ENCODE peak calls at places on chromosomes 3 and 15, in ten cellular contexts. U, K, W, V, P, S, E, J, G and D are unnamed samples.

GRCh38 chr3:156787926-156788663 is 38.1 kb upstream of the LEKR1 start:
- DNase-seq in G (peak), P (peak), J (no peak), V (no peak), K (no peak), W (peak), U (peak), S (peak), E (peak), D (no peak)

GRCh38 chr3:55267206-55267930 is 219.7 kb downstream of the WNT5A start:
- DNase-seq in J (no peak), U (no peak), W (no peak), S (no peak), G (no peak), K (no peak), P (no peak), E (no peak), V (no peak), D (no peak)

GRCh38 chr3:90052425-90052950 is 945.1 kb downstream of the EPHA3 start:
- DNase-seq in S (no peak), K (no peak), E (no peak), G (no peak), W (no peak), V (no peak), J (no peak), U (no peak), P (no peak), D (no peak)

GRCh38 chr15:68220967-68221366 is 8.6 kb downstream of the CLN6 start:
- DNase-seq in E (peak), P (no peak), V (no peak), K (no peak), J (no peak), S (no peak), U (no peak), G (no peak), W (no peak), D (no peak)

GRCh38 chr15:71782447-71783165 is 27.7 kb upstream of the NR2E3 start:
- DNase-seq in U (no peak), P (no peak), K (no peak), G (no peak), W (no peak), J (no peak), S (no peak), V (no peak), E (no peak), D (no peak)

GRCh38 chr3:62109534-62109933 is 263.8 kb downstream of the FEZF2 start:
- DNase-seq in S (no peak), V (peak), U (peak), W (peak), K (peak), E (peak), P (peak), G (peak), J (no peak), D (no peak)

GRCh38 chr15:64582202-64582601 is 121.8 kb downstream of the ZNF609 start:
- DNase-seq in E (no peak), J (no peak), K (no peak), U (peak), W (no peak), V (no peak), P (no peak), S (no peak), G (no peak), D (no peak)

GRCh38 chr3:30819067-30819798 is 75.2 kb downstream of the GADL1 start:
- DNase-seq in U (no peak), V (no peak), S (no peak), J (no peak), G (no peak), W (no peak), E (no peak), K (no peak), P (no peak), D (no peak)

GRCh38 chr15:66515901-66516322 is 10.8 kb downstream of the ZWILCH start:
- DNase-seq in J (no peak), V (no peak), P (peak), E (no peak), W (no peak), U (no peak), K (no peak), G (no peak), S (no peak), D (no peak)

GRCh38 chr3:59084598-59084997 is 34.8 kb upstream of the CFAP20DC start:
- DNase-seq in S (no peak), W (no peak), K (no peak), E (no peak), P (no peak), J (no peak), U (peak), V (no peak), G (no peak), D (no peak)

GRCh38 chr15:39362832-39363561 is 217.9 kb upstream of the THBS1 start:
- DNase-seq in K (peak), P (no peak), S (no peak), V (no peak), J (no peak), E (no peak), G (peak), U (no peak), W (peak), D (no peak)

GRCh38 chr3:98918586-98918985 is 17.1 kb upstream of the DCBLD2 start:
- DNase-seq in P (no peak), K (no peak), S (no peak), G (no peak), E (no peak), V (no peak), U (no peak), W (no peak), J (no peak), D (no peak)

GRCh38 chr15:72562878-72563277 is 88.7 kb downstream of the ARIH1 start:
- DNase-seq in V (no peak), K (no peak), G (no peak), J (no peak), W (no peak), P (no peak), E (no peak), S (no peak), U (no peak), D (no peak)

GRCh38 chr3:14489641-14490040 is 50.5 kb downstream of the GRIP2 start:
- DNase-seq in G (no peak), J (no peak), V (no peak), W (no peak), P (no peak), U (no peak), S (no peak), K (no peak), E (no peak), D (no peak)

GRCh38 chr3:129593230-129593594 is 13.3 kb downstream of the PLXND1 start:
- DNase-seq in U (no peak), G (no peak), V (no peak), S (no peak), E (no peak), K (no peak), J (no peak), W (no peak), P (no peak), D (no peak)

GRCh38 chr15:80160570-80161156 is 7.9 kb downstream of the FAH start:
- DNase-seq in K (peak), W (peak), G (peak), U (peak), V (no peak), J (peak), P (peak), E (peak), S (peak), D (peak)

GRCh38 chr3:175606650-175607318 is 747.6 kb downstream of the NAALADL2 start:
- DNase-seq in G (no peak), U (peak), W (no peak), V (no peak), E (no peak), S (no peak), P (no peak), K (no peak), J (no peak), D (no peak)

GRCh38 chr3:159620873-159621272 is 367.8 kb upstream of the IL12A start:
- DNase-seq in W (peak), U (peak), K (no peak), S (no peak), J (no peak), G (no peak), E (no peak), V (no peak), P (peak), D (no peak)

GRCh38 chr3:57164606-57165573 is at the start of gene IL17RD:
- DNase-seq in K (peak), V (peak), U (peak), J (peak), G (no peak), S (peak), P (peak), E (peak), W (peak), D (peak)

GRCh38 chr3:133674290-133674912 is 12.7 kb upstream of the TOPBP1 start:
- DNase-seq in P (no peak), G (no peak), K (no peak), U (no peak), J (no peak), V (peak), W (no peak), S (no peak), E (peak), D (no peak)

GRCh38 chr3:190070623-190071347 is 49.9 kb downstream of the P3H2 start:
- DNase-seq in E (no peak), K (no peak), G (no peak), U (peak), P (no peak), W (no peak), J (no peak), V (no peak), S (no peak), D (no peak)

GRCh38 chr3:122514123-122515019 is at the start of gene KPNA1:
- DNase-seq in K (peak), V (peak), J (peak), U (peak), P (peak), E (peak), W (peak), G (peak), S (peak), D (peak)

GRCh38 chr15:75368689-75369239 is 357 bp upstream of the MAN2C1 start:
- DNase-seq in W (no peak), G (no peak), V (no peak), K (no peak), J (no peak), S (no peak), E (no peak), P (no peak), U (peak), D (no peak)

GRCh38 chr3:42780892-42781700 is 8.0 kb upstream of the CCDC13 start:
- DNase-seq in W (peak), J (no peak), P (peak), U (peak), E (no peak), S (no peak), V (peak), G (peak), K (peak), D (no peak)

GRCh38 chr3:190322604-190323240 is 476 bp upstream of the CLDN1 start:
- DNase-seq in S (no peak), E (no peak), U (no peak), J (no peak), G (no peak), P (no peak), V (peak), K (no peak), W (no peak), D (no peak)

GRCh38 chr3:64593350-64593749 is 94.5 kb downstream of the ADAMTS9 start:
- DNase-seq in U (no peak), W (no peak), V (no peak), E (no peak), J (no peak), P (no peak), G (no peak), S (no peak), K (no peak), D (no peak)

GRCh38 chr15:56149071-56149470 is 94.6 kb downstream of the RFX7 start:
- DNase-seq in W (no peak), S (no peak), E (no peak), J (no peak), G (no peak), P (no peak), V (no peak), K (no peak), U (no peak), D (no peak)

GRCh38 chr15:40477703-40478269 is 7.0 kb downstream of the CHST14 start:
- DNase-seq in S (no peak), J (peak), W (no peak), K (no peak), G (no peak), E (no peak), P (no peak), V (no peak), U (peak), D (no peak)

GRCh38 chr15:98668566-98669308 is 20.4 kb downstream of the IGF1R start:
- DNase-seq in U (peak), G (no peak), V (no peak), W (no peak), P (no peak), J (no peak), S (peak), K (no peak), E (peak), D (no peak)

GRCh38 chr3:8914491-8914890 is 48.8 kb downstream of the RAD18 start:
- DNase-seq in J (no peak), W (no peak), P (no peak), K (no peak), G (no peak), S (no peak), E (no peak), U (no peak), V (no peak), D (no peak)

GRCh38 chr3:105899528-105899927 is 30.7 kb upstream of the CBLB start:
- DNase-seq in K (no peak), U (peak), J (no peak), P (peak), E (no peak), V (no peak), G (no peak), W (peak), S (no peak), D (no peak)

GRCh38 chr3:181999314-181999713 is 287.6 kb downstream of the SOX2 start:
- DNase-seq in G (no peak), W (no peak), P (no peak), J (no peak), V (no peak), E (no peak), K (no peak), U (no peak), S (no peak), D (no peak)

GRCh38 chr3:197466586-197467399 is 89.0 kb downstream of the BDH1 start:
- DNase-seq in G (peak), E (peak), J (peak), P (peak), V (no peak), W (no peak), U (peak), K (no peak), S (no peak), D (no peak)

GRCh38 chr3:119937229-119937628 is 155.3 kb downstream of the NR1I2 start:
- DNase-seq in G (no peak), K (no peak), P (no peak), S (peak), V (no peak), W (no peak), J (no peak), E (no peak), U (no peak), D (no peak)